ENCODE peak calls at places on chromosomes 16 and 17, in nine cellular contexts. Q is ELF-1, U is T-helper 17 cell, T is NCI-H2171 treated with DMSO at 0.1 percent for 48 hours, A is SHP77, J is activated T-cell treated with anti-CD3 and anti-CD28 coated beads for 48 hours, S is GM23248, K is dermis blood vessel endothelial cell, O is MG63. B is an unnamed sample.

GRCh38 chr16:69150146-69150865 is 17.9 kb downstream of the UTP4 start:
- DNase-seq in Q (peak), U (peak), T (peak), A (peak), J (no peak), S (peak), K (peak), O (no peak), B (no peak)

GRCh38 chr16:65767125-65767524 is 599.4 kb upstream of the CDH5 start:
- DNase-seq in Q (peak), U (no peak), T (no peak), A (no peak), J (no peak), S (no peak), K (no peak), O (no peak), B (no peak)

GRCh38 chr17:76922084-76922483 is 53.9 kb downstream of the MGAT5B start:
- DNase-seq in Q (no peak), U (no peak), T (no peak), A (no peak), J (no peak), S (no peak), K (no peak), O (no peak), B (no peak)

GRCh38 chr17:48051278-48051677 is 3.1 kb downstream of the NFE2L1 start:
- DNase-seq in Q (no peak), U (no peak), T (no peak), A (no peak), J (no peak), S (no peak), K (no peak), O (no peak), B (no peak)

GRCh38 chr17:17146791-17147406 is 59.2 kb downstream of the PLD6 start:
- DNase-seq in Q (peak), U (peak), T (no peak), A (peak), J (peak), S (peak), K (no peak), O (peak), B (no peak)

GRCh38 chr17:72977768-72978417 is 114.6 kb downstream of the SLC39A11 start:
- DNase-seq in Q (no peak), U (no peak), T (no peak), A (peak), J (no peak), S (peak), K (peak), O (no peak), B (peak)

GRCh38 chr17:2022647-2023046 is 2.5 kb downstream of the RTN4RL1 start:
- DNase-seq in Q (no peak), U (no peak), T (no peak), A (no peak), J (no peak), S (no peak), K (no peak), O (no peak), B (no peak)

GRCh38 chr17:16255481-16255901 is 38.5 kb downstream of the PIGL start:
- DNase-seq in Q (peak), U (no peak), T (no peak), A (no peak), J (no peak), S (peak), K (no peak), O (peak), B (no peak)

GRCh38 chr16:57516176-57516725 is 20.1 kb downstream of the CCDC102A start:
- DNase-seq in Q (no peak), U (no peak), T (peak), A (no peak), J (no peak), S (no peak), K (no peak), O (no peak), B (no peak)

GRCh38 chr17:38777641-38778250 is 21.6 kb downstream of the PIP4K2B start:
- DNase-seq in Q (no peak), U (no peak), T (no peak), A (no peak), J (no peak), S (peak), K (no peak), O (no peak), B (no peak)

GRCh38 chr17:17495448-17496188 is 577 bp downstream of the RASD1 start:
- DNase-seq in Q (no peak), U (no peak), T (peak), A (peak), J (no peak), S (peak), K (peak), O (no peak), B (no peak)

GRCh38 chr17:11807606-11808005 is 189.7 kb downstream of the ZNF18 start:
- DNase-seq in Q (peak), U (no peak), T (no peak), A (no peak), J (no peak), S (no peak), K (no peak), O (no peak), B (no peak)

GRCh38 chr16:76277099-76278030 is at the start of gene CNTNAP4:
- DNase-seq in Q (peak), U (no peak), T (peak), A (no peak), J (no peak), S (no peak), K (no peak), O (no peak), B (no peak)

GRCh38 chr16:54519161-54519685 is 232.6 kb upstream of the IRX3 start:
- DNase-seq in Q (no peak), U (no peak), T (no peak), A (no peak), J (no peak), S (no peak), K (no peak), O (no peak), B (no peak)

GRCh38 chr17:45702666-45703266 is 81.4 kb upstream of the CRHR1 start:
- DNase-seq in Q (peak), U (no peak), T (no peak), A (no peak), J (no peak), S (peak), K (peak), O (no peak), B (no peak)

GRCh38 chr17:78723001-78723796 is 58.9 kb downstream of the CYTH1 start:
- DNase-seq in Q (peak), U (no peak), T (no peak), A (no peak), J (no peak), S (peak), K (no peak), O (no peak), B (no peak)

GRCh38 chr16:72475688-72476087 is 303.7 kb upstream of the PMFBP1 start:
- DNase-seq in Q (no peak), U (no peak), T (no peak), A (no peak), J (no peak), S (no peak), K (no peak), O (no peak), B (peak)

GRCh38 chr17:82241926-82242697 is 13.3 kb downstream of the SLC16A3 start:
- DNase-seq in Q (no peak), U (no peak), T (no peak), A (no peak), J (no peak), S (no peak), K (no peak), O (no peak), B (no peak)

GRCh38 chr16:946048-946395 is 24.8 kb downstream of the LMF1 start:
- DNase-seq in Q (no peak), U (no peak), T (no peak), A (no peak), J (no peak), S (no peak), K (no peak), O (no peak), B (no peak)

GRCh38 chr16:57484515-57485005 is 1.7 kb downstream of the DOK4 start:
- DNase-seq in Q (no peak), U (no peak), T (no peak), A (no peak), J (no peak), S (no peak), K (no peak), O (no peak), B (no peak)

GRCh38 chr17:12046786-12047185 is 26.1 kb downstream of the MAP2K4 start:
- DNase-seq in Q (peak), U (no peak), T (no peak), A (no peak), J (no peak), S (no peak), K (no peak), O (no peak), B (no peak)

GRCh38 chr16:58196898-58197313 is 1.0 kb downstream of the CSNK2A2 start:
- DNase-seq in Q (peak), U (no peak), T (no peak), A (no peak), J (no peak), S (peak), K (peak), O (peak), B (no peak)

GRCh38 chr17:50425682-50426471 is at the start of gene ACSF2:
- DNase-seq in Q (peak), U (peak), T (peak), A (no peak), J (peak), S (peak), K (peak), O (peak), B (no peak)

GRCh38 chr17:76635039-76635438 is 8.5 kb downstream of the ST6GALNAC1 start:
- DNase-seq in Q (no peak), U (no peak), T (no peak), A (no peak), J (no peak), S (peak), K (no peak), O (no peak), B (no peak)

GRCh38 chr17:77253611-77254051 is 112.9 kb downstream of the SEC14L1 start:
- DNase-seq in Q (no peak), U (no peak), T (no peak), A (no peak), J (no peak), S (no peak), K (peak), O (peak), B (no peak)

GRCh38 chr17:50112694-50113093 is 17.3 kb downstream of the SAMD14 start:
- DNase-seq in Q (no peak), U (no peak), T (no peak), A (no peak), J (no peak), S (no peak), K (no peak), O (no peak), B (no peak)

GRCh38 chr17:7217113-7217987 is 2.3 kb downstream of the DLG4 start:
- DNase-seq in Q (no peak), U (no peak), T (peak), A (peak), J (no peak), S (peak), K (peak), O (peak), B (no peak)

GRCh38 chr17:69230939-69231338 is 2.3 kb upstream of the ABCA10 start:
- DNase-seq in Q (no peak), U (no peak), T (no peak), A (no peak), J (no peak), S (no peak), K (no peak), O (no peak), B (no peak)

GRCh38 chr16:27174007-27174406 is 29.3 kb upstream of the KDM8 start:
- DNase-seq in Q (no peak), U (peak), T (peak), A (peak), J (peak), S (no peak), K (peak), O (no peak), B (no peak)

GRCh38 chr17:81865733-81866439 is 5.3 kb downstream of the ARHGDIA start:
- DNase-seq in Q (peak), U (no peak), T (peak), A (no peak), J (no peak), S (peak), K (no peak), O (no peak), B (no peak)

GRCh38 chr17:5772720-5773119 is 188.4 kb upstream of the NLRP1 start:
- DNase-seq in Q (peak), U (no peak), T (no peak), A (no peak), J (no peak), S (no peak), K (no peak), O (peak), B (no peak)

GRCh38 chr16:88064011-88064888 is 113.0 kb downstream of the BANP start:
- DNase-seq in Q (no peak), U (no peak), T (no peak), A (no peak), J (no peak), S (no peak), K (no peak), O (no peak), B (no peak)